ENCODE peak calls at places on chromosomes 11 and 22, in seven cellular contexts. One of them, this sample, is unnamed.

GRCh38 chr11:124674168-124674517 is 439 bp downstream of the SPA17 start:
- DNase-seq in testis: peak
- DNase-seq in cardiac muscle cell: no peak
- DNase-seq in epithelial cell of esophagus: no peak
- DNase-seq in Caco-2: no peak
- DNase-seq in lower leg skin: no peak
- DNase-seq in heart left ventricle: peak
- DNase-seq in this sample: no peak

GRCh38 chr22:29032014-29032475 is 29.6 kb downstream of the C22orf31 start:
- DNase-seq in testis: no peak
- DNase-seq in cardiac muscle cell: peak
- DNase-seq in epithelial cell of esophagus: no peak
- DNase-seq in Caco-2: no peak
- DNase-seq in lower leg skin: no peak
- DNase-seq in heart left ventricle: no peak
- DNase-seq in this sample: no peak

GRCh38 chr11:63020671-63021255 is 5.1 kb upstream of the SLC22A8 start:
- DNase-seq in testis: no peak
- DNase-seq in cardiac muscle cell: no peak
- DNase-seq in epithelial cell of esophagus: no peak
- DNase-seq in Caco-2: no peak
- DNase-seq in lower leg skin: no peak
- DNase-seq in heart left ventricle: no peak
- DNase-seq in this sample: no peak

GRCh38 chr11:110763249-110764011 is 51.2 kb upstream of the ARHGAP20 start:
- DNase-seq in testis: peak
- DNase-seq in cardiac muscle cell: no peak
- DNase-seq in epithelial cell of esophagus: no peak
- DNase-seq in Caco-2: no peak
- DNase-seq in lower leg skin: peak
- DNase-seq in heart left ventricle: no peak
- DNase-seq in this sample: no peak

GRCh38 chr22:17891427-17892167 is 117.3 kb upstream of the BID start:
- DNase-seq in testis: no peak
- DNase-seq in cardiac muscle cell: peak
- DNase-seq in epithelial cell of esophagus: no peak
- DNase-seq in Caco-2: peak
- DNase-seq in lower leg skin: no peak
- DNase-seq in heart left ventricle: no peak
- DNase-seq in this sample: peak

GRCh38 chr11:72752088-72752914 is at the start of gene ARAP1:
- DNase-seq in testis: peak
- DNase-seq in cardiac muscle cell: peak
- DNase-seq in epithelial cell of esophagus: peak
- DNase-seq in Caco-2: peak
- DNase-seq in lower leg skin: peak
- DNase-seq in heart left ventricle: peak
- DNase-seq in this sample: peak

GRCh38 chr11:23859087-23859486 is 637.8 kb upstream of the LUZP2 start:
- DNase-seq in testis: no peak
- DNase-seq in cardiac muscle cell: no peak
- DNase-seq in epithelial cell of esophagus: no peak
- DNase-seq in Caco-2: no peak
- DNase-seq in lower leg skin: no peak
- DNase-seq in heart left ventricle: no peak
- DNase-seq in this sample: no peak

GRCh38 chr11:42170601-42171000 is 711.1 kb upstream of the LRRC4C start:
- DNase-seq in testis: no peak
- DNase-seq in cardiac muscle cell: no peak
- DNase-seq in epithelial cell of esophagus: no peak
- DNase-seq in Caco-2: no peak
- DNase-seq in lower leg skin: no peak
- DNase-seq in heart left ventricle: no peak
- DNase-seq in this sample: no peak

GRCh38 chr22:20546541-20546950 is 39.1 kb downstream of the MED15 start:
- DNase-seq in testis: no peak
- DNase-seq in cardiac muscle cell: no peak
- DNase-seq in epithelial cell of esophagus: no peak
- DNase-seq in Caco-2: no peak
- DNase-seq in lower leg skin: no peak
- DNase-seq in heart left ventricle: no peak
- DNase-seq in this sample: no peak

GRCh38 chr11:34105957-34106504 is 602 bp downstream of the NAT10 start:
- DNase-seq in testis: no peak
- DNase-seq in cardiac muscle cell: no peak
- DNase-seq in epithelial cell of esophagus: peak
- DNase-seq in Caco-2: no peak
- DNase-seq in lower leg skin: no peak
- DNase-seq in heart left ventricle: no peak
- DNase-seq in this sample: no peak

GRCh38 chr11:68863553-68864265 is 22.0 kb upstream of the CPT1A start:
- DNase-seq in testis: no peak
- DNase-seq in cardiac muscle cell: no peak
- DNase-seq in epithelial cell of esophagus: no peak
- DNase-seq in Caco-2: no peak
- DNase-seq in lower leg skin: no peak
- DNase-seq in heart left ventricle: no peak
- DNase-seq in this sample: no peak

GRCh38 chr22:41745968-41746367 is 46.7 kb downstream of the MEI1 start:
- DNase-seq in testis: no peak
- DNase-seq in cardiac muscle cell: no peak
- DNase-seq in epithelial cell of esophagus: no peak
- DNase-seq in Caco-2: no peak
- DNase-seq in lower leg skin: no peak
- DNase-seq in heart left ventricle: no peak
- DNase-seq in this sample: no peak

GRCh38 chr22:23029521-23030228 is 40.6 kb upstream of the GNAZ start:
- DNase-seq in testis: no peak
- DNase-seq in cardiac muscle cell: no peak
- DNase-seq in epithelial cell of esophagus: no peak
- DNase-seq in Caco-2: no peak
- DNase-seq in lower leg skin: no peak
- DNase-seq in heart left ventricle: no peak
- DNase-seq in this sample: no peak

GRCh38 chr22:46561435-46561905 is 24.1 kb upstream of the CELSR1 start:
- DNase-seq in testis: peak
- DNase-seq in cardiac muscle cell: peak
- DNase-seq in epithelial cell of esophagus: peak
- DNase-seq in Caco-2: peak
- DNase-seq in lower leg skin: no peak
- DNase-seq in heart left ventricle: no peak
- DNase-seq in this sample: peak

GRCh38 chr22:31206896-31207687 is 5.0 kb upstream of the LIMK2 start:
- DNase-seq in testis: no peak
- DNase-seq in cardiac muscle cell: no peak
- DNase-seq in epithelial cell of esophagus: peak
- DNase-seq in Caco-2: peak
- DNase-seq in lower leg skin: peak
- DNase-seq in heart left ventricle: peak
- DNase-seq in this sample: peak

GRCh38 chr11:111148953-111149352 is 96.6 kb upstream of the POU2AF2 start:
- DNase-seq in testis: no peak
- DNase-seq in cardiac muscle cell: no peak
- DNase-seq in epithelial cell of esophagus: peak
- DNase-seq in Caco-2: no peak
- DNase-seq in lower leg skin: peak
- DNase-seq in heart left ventricle: no peak
- DNase-seq in this sample: no peak

GRCh38 chr11:128720522-128720985 is 26.7 kb downstream of the FLI1 start:
- DNase-seq in testis: no peak
- DNase-seq in cardiac muscle cell: peak
- DNase-seq in epithelial cell of esophagus: no peak
- DNase-seq in Caco-2: no peak
- DNase-seq in lower leg skin: no peak
- DNase-seq in heart left ventricle: no peak
- DNase-seq in this sample: no peak

GRCh38 chr22:46007003-46007847 is 30.3 kb upstream of the WNT7B start:
- DNase-seq in testis: peak
- DNase-seq in cardiac muscle cell: no peak
- DNase-seq in epithelial cell of esophagus: peak
- DNase-seq in Caco-2: no peak
- DNase-seq in lower leg skin: peak
- DNase-seq in heart left ventricle: peak
- DNase-seq in this sample: peak

GRCh38 chr22:31259798-31260473 is 32.4 kb downstream of the PIK3IP1 start:
- DNase-seq in testis: no peak
- DNase-seq in cardiac muscle cell: no peak
- DNase-seq in epithelial cell of esophagus: no peak
- DNase-seq in Caco-2: no peak
- DNase-seq in lower leg skin: no peak
- DNase-seq in heart left ventricle: no peak
- DNase-seq in this sample: no peak

GRCh38 chr11:15258433-15259350 is 144.0 kb downstream of the INSC start:
- DNase-seq in testis: peak
- DNase-seq in cardiac muscle cell: peak
- DNase-seq in epithelial cell of esophagus: peak
- DNase-seq in Caco-2: no peak
- DNase-seq in lower leg skin: no peak
- DNase-seq in heart left ventricle: no peak
- DNase-seq in this sample: no peak

DNA sequence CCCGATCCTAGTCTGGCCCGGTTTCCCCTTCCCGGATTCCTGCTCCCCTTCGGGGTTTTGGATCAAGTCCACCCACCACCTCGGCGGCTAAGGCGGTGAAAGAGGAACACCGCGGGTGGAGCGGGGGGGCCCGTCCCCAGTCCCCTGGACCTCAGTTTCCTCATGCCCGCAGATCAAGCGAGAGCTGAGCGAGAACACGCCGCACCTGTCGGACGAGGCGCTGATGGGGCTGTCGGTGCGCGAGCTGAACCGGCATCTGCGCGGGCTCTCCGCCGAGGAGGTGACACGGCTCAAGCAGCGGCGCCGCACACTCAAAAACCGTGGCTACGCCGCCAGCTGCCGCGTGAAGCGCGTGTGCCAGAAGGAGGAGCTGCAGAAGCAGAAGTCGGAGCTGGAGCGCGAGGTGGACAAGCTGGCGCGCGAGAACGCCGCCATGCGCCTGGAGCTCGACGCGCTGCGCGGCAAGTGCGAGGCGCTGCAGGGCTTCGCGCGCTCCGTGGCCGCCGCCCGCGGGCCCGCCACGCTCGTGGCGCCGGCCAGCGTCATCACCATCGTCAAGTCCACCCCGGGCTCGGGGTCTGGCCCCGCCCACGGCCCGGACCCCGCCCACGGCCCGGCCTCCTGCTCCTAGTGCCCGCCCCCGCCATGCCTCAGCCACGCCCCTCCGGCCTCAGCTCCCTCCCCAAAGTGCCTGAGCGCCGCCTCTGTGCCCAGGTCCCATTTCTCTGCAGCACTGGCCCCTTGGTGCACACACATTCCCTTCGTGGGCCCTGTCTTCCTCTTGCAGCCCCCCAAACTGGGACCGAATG is 12.7 kb downstream of the MAFF start:
- DNase-seq in testis: peak
- DNase-seq in cardiac muscle cell: peak
- DNase-seq in epithelial cell of esophagus: peak
- DNase-seq in Caco-2: no peak
- DNase-seq in lower leg skin: no peak
- DNase-seq in heart left ventricle: peak
- DNase-seq in this sample: peak
- H3K4me3 ChIP-seq in testis: no peak
- H3K4me3 ChIP-seq in cardiac muscle cell: peak
- H3K4me3 ChIP-seq in epithelial cell of esophagus: peak
- H3K4me3 ChIP-seq in Caco-2: no peak
- H3K4me3 ChIP-seq in lower leg skin: no peak
- H3K4me3 ChIP-seq in heart left ventricle: peak
- H3K4me3 ChIP-seq in this sample: peak

GRCh38 chr11:1515082-1516060 is 28.8 kb upstream of the MOB2 start:
- DNase-seq in testis: peak
- DNase-seq in cardiac muscle cell: peak
- DNase-seq in epithelial cell of esophagus: peak
- DNase-seq in Caco-2: peak
- DNase-seq in lower leg skin: peak
- DNase-seq in heart left ventricle: peak
- DNase-seq in this sample: peak
- H3K4me3 ChIP-seq in testis: no peak
- H3K4me3 ChIP-seq in cardiac muscle cell: no peak
- H3K4me3 ChIP-seq in epithelial cell of esophagus: no peak
- H3K4me3 ChIP-seq in Caco-2: no peak
- H3K4me3 ChIP-seq in lower leg skin: no peak
- H3K4me3 ChIP-seq in heart left ventricle: no peak
- H3K4me3 ChIP-seq in this sample: peak

GRCh38 chr11:119339581-119340334 is 925 bp downstream of the C1QTNF5 start:
- DNase-seq in testis: peak
- DNase-seq in cardiac muscle cell: peak
- DNase-seq in epithelial cell of esophagus: peak
- DNase-seq in Caco-2: no peak
- DNase-seq in lower leg skin: no peak
- DNase-seq in heart left ventricle: peak
- DNase-seq in this sample: peak

GRCh38 chr11:119337581-119338317 is 2.9 kb downstream of the C1QTNF5 start:
- DNase-seq in testis: no peak
- DNase-seq in cardiac muscle cell: peak
- DNase-seq in epithelial cell of esophagus: no peak
- DNase-seq in Caco-2: no peak
- DNase-seq in lower leg skin: no peak
- DNase-seq in heart left ventricle: no peak
- DNase-seq in this sample: no peak

GRCh38 chr11:119340335-119341221 is at the start of gene C1QTNF5:
- DNase-seq in testis: peak
- DNase-seq in cardiac muscle cell: peak
- DNase-seq in epithelial cell of esophagus: no peak
- DNase-seq in Caco-2: no peak
- DNase-seq in lower leg skin: peak
- DNase-seq in heart left ventricle: peak
- DNase-seq in this sample: peak

GRCh38 chr11:119338318-119338890 is 2.3 kb downstream of the C1QTNF5 start:
- DNase-seq in testis: peak
- DNase-seq in cardiac muscle cell: peak
- DNase-seq in epithelial cell of esophagus: peak
- DNase-seq in Caco-2: no peak
- DNase-seq in lower leg skin: no peak
- DNase-seq in heart left ventricle: peak
- DNase-seq in this sample: peak

DNA sequence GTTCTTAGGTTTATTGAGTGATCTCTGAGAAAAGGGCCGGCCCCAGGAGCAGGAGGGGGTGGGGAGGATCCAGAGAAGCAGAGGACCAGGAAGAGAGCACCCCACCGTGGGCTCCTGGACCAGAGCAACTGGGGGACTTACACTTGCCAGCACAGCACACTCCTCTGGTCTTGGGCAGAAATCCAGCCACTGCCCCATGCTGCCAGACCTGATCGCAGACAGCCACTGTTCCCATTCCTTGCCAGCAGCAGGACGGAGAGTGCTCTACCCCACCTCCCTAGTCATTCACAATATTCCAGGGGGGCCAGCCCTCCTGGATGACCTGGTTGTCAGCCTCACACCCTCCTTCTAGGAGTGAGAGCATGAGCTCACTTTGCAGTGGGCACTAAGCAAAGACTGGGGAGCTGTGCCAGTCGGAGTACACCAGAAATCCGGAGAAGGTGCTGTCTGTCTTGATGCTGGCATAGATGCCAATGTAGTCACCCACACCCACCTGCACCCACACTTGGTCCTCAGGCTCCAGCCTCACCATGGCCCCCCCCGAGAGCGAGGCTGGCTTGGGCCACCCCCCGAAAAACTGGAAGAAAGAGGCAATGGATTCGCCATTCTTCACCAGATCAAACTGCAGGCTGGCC is 1.6 kb downstream of the C1QTNF5 start:
- DNase-seq in testis: no peak
- DNase-seq in cardiac muscle cell: no peak
- DNase-seq in epithelial cell of esophagus: no peak
- DNase-seq in Caco-2: no peak
- DNase-seq in lower leg skin: no peak
- DNase-seq in heart left ventricle: peak
- DNase-seq in this sample: no peak
- H3K4me3 ChIP-seq in testis: peak
- H3K4me3 ChIP-seq in cardiac muscle cell: no peak
- H3K4me3 ChIP-seq in epithelial cell of esophagus: no peak
- H3K4me3 ChIP-seq in Caco-2: peak
- H3K4me3 ChIP-seq in lower leg skin: no peak
- H3K4me3 ChIP-seq in heart left ventricle: peak
- H3K4me3 ChIP-seq in this sample: peak

GRCh38 chr22:49962751-49963646 is 2.4 kb downstream of the PIM3 start:
- DNase-seq in testis: no peak
- DNase-seq in cardiac muscle cell: no peak
- DNase-seq in epithelial cell of esophagus: no peak
- DNase-seq in Caco-2: no peak
- DNase-seq in lower leg skin: peak
- DNase-seq in heart left ventricle: peak
- DNase-seq in this sample: peak
- H3K4me3 ChIP-seq in testis: peak
- H3K4me3 ChIP-seq in cardiac muscle cell: no peak
- H3K4me3 ChIP-seq in epithelial cell of esophagus: peak
- H3K4me3 ChIP-seq in Caco-2: peak
- H3K4me3 ChIP-seq in lower leg skin: peak
- H3K4me3 ChIP-seq in heart left ventricle: peak
- H3K4me3 ChIP-seq in this sample: peak